ENCODE peak calls at places on chromosomes 2 and 18, in seven cellular contexts. D is esophagus squamous epithelium, M is stomach, G is mesendoderm, Y is cardiac muscle cell, H is GM12878, A is GM23248. J is an unnamed sample.

GRCh38 chr2:68832161-68832869 is 38.9 kb downstream of the BMP10 start:
- DNase-seq in H (peak; percentile 31), D (no peak), G (no peak), M (no peak), Y (peak; percentile 13), A (peak; percentile 22), J (peak; percentile 84)

GRCh38 chr2:10489842-10490555 is 41.9 kb upstream of the ODC1 start:
- DNase-seq in H (no peak), Y (no peak), D (no peak), G (peak; percentile 27), M (peak; percentile 10), A (peak; percentile 59), J (no peak)

GRCh38 chr2:36951574-36951973 is 14.8 kb downstream of the STRN start:
- DNase-seq in D (no peak), A (peak; percentile 52), H (no peak), G (no peak), Y (no peak), M (no peak), J (no peak)

GRCh38 chr2:216394888-216395287 is 17.4 kb upstream of the SMARCAL1 start:
- DNase-seq in D (no peak), M (no peak), H (no peak), A (no peak), Y (no peak), G (no peak), J (no peak)

GRCh38 chr2:215831296-215831913 is 181.9 kb downstream of the MREG start:
- DNase-seq in G (peak; percentile 20), M (no peak), D (no peak), A (peak; percentile 64), H (peak; percentile 67), Y (no peak), J (no peak)

GRCh38 chr2:9758741-9759140 is 84.5 kb upstream of the TAF1B start:
- DNase-seq in H (no peak), A (no peak), D (no peak), G (no peak), Y (peak; percentile 41), M (no peak), J (no peak)

GRCh38 chr2:196537311-196537710 is 102.2 kb upstream of the CCDC150 start:
- DNase-seq in Y (no peak), H (no peak), A (no peak), M (no peak), G (no peak), D (no peak), J (no peak)

GRCh38 chr18:46387426-46388131 is 269.4 kb downstream of the LOXHD1 start:
- DNase-seq in H (no peak), M (no peak), A (no peak), G (no peak), D (no peak), Y (no peak), J (no peak)

GRCh38 chr2:30193104-30193681 is 38.1 kb upstream of the LBH start:
- DNase-seq in D (no peak), H (no peak), G (peak; percentile 33), M (peak; percentile 13), A (peak; percentile 61), Y (no peak), J (no peak)

GRCh38 chr2:137912358-137912757 is 51.9 kb upstream of the HNMT start:
- DNase-seq in H (peak; percentile 11), A (no peak), G (no peak), M (no peak), D (no peak), Y (no peak), J (no peak)

GRCh38 chr2:119823734-119824334 is 64.1 kb downstream of the PTPN4 start:
- DNase-seq in D (no peak), A (peak; percentile 72), Y (peak; percentile 46), H (no peak), G (peak; percentile 63), M (no peak), J (no peak)

GRCh38 chr18:47999801-48000248 is 69.4 kb upstream of the SMAD2 start:
- DNase-seq in D (no peak), H (no peak), G (no peak), M (no peak), A (no peak), Y (no peak), J (no peak)

GRCh38 chr2:11103984-11104793 is 51.1 kb upstream of the SLC66A3 start:
- DNase-seq in A (no peak), Y (no peak), H (peak; percentile 83), D (no peak), M (no peak), G (no peak), J (no peak)

DNA sequence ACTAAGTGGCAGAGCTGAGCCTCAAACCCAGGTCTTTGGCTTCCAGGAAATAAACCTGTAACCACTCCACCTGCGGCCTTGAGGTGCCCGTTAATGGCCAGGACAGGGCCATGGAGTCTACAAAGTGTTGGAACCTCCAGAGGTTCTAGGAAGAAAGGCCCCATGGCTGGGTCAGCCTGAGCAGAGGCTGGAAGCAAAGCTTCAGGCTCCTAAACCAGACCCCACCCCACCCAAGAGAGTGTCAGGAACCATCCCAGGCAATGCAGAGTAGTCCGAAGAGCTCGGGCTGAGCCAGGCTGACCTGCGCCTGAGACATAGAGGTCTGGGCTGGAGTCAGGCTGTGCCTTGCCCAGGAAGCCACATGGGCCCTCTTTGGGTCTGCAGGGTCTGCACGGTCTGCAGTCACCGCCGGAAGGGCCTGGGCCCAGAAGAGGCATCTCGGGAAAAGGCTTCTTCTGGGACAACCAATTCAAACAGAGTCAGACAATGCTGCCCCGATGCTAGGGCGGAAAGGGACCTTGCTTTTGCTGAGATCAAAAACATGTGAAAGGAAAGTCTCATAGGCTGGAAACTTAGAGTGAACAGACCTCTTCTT is 6.4 kb downstream of the CIB4 start:
- DNase-seq in M (no peak), A (no peak), G (no peak), H (no peak), Y (no peak), D (no peak), J (no peak)
- H3K4me1 ChIP-seq in M (peaks cover 23% of the 10 kb centered on the region), A (no peaks in the 10 kb centered on the region), G (peaks cover 3% of the 10 kb centered on the region), H (no peaks in the 10 kb centered on the region), Y (no peaks in the 10 kb centered on the region), D (no peaks in the 10 kb centered on the region), J (no peaks in the 10 kb centered on the region)

DNA sequence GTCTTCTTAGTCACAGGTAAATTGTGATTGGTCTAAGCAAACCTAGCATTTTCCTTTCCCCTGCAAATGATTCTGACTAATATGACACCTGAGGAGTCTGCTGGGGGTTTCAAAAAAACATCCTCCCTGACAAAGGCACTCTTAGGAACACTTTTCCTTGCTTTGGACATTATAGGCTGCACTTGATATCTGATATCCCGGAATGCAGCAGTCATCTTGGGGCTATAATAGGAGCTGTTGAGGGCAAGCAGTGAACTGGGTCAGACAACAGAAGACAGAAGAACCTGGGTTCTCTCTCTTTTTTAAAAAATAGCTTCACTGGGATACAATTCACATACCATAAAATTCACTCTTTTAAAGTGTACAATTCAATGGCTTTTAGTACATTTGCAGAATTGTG is 229.3 kb downstream of the RAB3GAP1 start:
- DNase-seq in M (no peak), A (no peak), D (no peak), G (no peak), Y (no peak), H (no peak), J (no peak)
- H3K27me3 ChIP-seq in M (no peaks in the 10 kb centered on the region), A (no peaks in the 10 kb centered on the region), D (no peaks in the 10 kb centered on the region), G (no peaks in the 10 kb centered on the region), Y (no peaks in the 10 kb centered on the region), H (no peaks in the 10 kb centered on the region), J (no peaks in the 10 kb centered on the region)

DNA sequence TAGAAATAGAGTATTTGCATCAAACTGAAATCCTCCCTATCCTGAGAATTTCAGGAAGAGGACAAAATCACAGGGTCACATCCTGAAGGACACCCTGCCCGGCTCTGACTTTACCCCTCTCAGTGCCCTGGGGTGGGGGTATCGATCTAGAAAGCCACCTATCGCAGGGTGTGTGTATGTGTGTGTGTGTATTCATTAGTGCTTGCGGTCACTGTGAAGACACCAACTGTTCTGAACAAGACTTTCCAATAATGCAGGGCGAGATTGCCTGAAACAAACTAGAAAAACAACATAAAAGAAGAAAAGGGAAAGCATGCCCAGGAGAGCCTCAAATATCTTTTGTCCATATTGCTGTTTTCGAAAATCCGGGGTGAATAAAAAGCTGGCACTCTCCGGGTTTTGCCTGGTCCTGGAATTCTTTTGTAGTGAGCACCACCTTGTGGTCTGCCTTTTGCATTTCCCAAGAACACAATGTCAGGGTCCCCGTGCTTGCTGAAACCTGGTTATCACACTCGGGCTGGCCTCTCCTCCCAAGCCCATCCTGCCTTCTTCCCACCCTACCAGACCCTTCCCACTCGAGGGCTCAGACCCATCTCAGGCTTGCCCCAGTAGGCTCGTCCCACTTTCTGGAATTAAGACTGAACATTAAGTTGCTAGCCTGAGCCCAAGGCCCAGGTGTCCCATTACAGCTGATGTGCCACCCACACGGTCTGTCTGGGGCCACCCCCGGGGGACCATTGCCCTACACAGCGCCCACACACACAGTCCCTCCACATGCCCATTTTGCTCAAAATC is 25.0 kb upstream of the COPS8 start:
- DNase-seq in D (no peak), A (peak; percentile 80), G (peak; percentile 81), M (peak; percentile 54), H (no peak), Y (peak; percentile 75), J (peak; percentile 52)
- H3K4me3 ChIP-seq in D (no peak overlapping the region), A (no peak overlapping the region), G (no peak overlapping the region), M (no peak overlapping the region), H (no peak overlapping the region), Y (no peak overlapping the region), J (no peak overlapping the region)

GRCh38 chr18:24561369-24561768 is 100.9 kb downstream of the HRH4 start:
- DNase-seq in Y (no peak), A (no peak), H (no peak), M (no peak), G (peak; percentile 7), D (no peak), J (no peak)

GRCh38 chr18:24558403-24558802 is 98.0 kb downstream of the HRH4 start:
- DNase-seq in D (no peak), A (no peak), H (no peak), Y (no peak), M (no peak), G (no peak), J (no peak)

GRCh38 chr18:24559474-24560018 is 99.1 kb downstream of the HRH4 start:
- DNase-seq in Y (no peak), H (no peak), M (no peak), G (peak; percentile 8), A (no peak), D (no peak), J (no peak)

DNA sequence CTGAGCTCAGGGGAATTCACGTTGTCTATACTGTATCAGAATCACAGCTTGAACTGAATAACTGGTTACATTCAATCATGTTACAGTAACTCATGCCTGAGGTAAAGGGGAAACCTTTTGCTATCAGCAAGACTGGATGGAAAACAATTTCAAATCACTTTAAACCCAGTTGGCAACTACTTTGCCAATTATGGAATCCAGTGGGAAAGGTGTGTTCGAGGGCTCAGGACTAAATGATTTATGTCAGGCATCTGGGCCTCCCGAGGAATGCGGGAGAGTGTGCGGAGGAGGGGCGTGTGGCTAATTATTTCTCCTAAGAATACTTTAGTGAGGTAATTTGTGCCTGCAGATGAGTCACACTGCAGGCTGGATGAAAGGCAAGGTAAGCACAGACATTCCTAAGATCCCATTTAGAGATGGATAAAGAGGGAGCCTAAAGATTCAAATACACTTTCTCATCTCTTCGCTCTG is 100.1 kb downstream of the HRH4 start:
- DNase-seq in M (no peak), H (no peak), D (no peak), Y (peak; percentile 30), G (peak; percentile 90), A (no peak), J (no peak)
- H3K4me1 ChIP-seq in M (no peaks in the 10 kb centered on the region), H (no peaks in the 10 kb centered on the region), D (no peaks in the 10 kb centered on the region), Y (peaks cover 16% of the 10 kb centered on the region), G (no peaks in the 10 kb centered on the region), A (no peaks in the 10 kb centered on the region), J (no peaks in the 10 kb centered on the region)

J was measured in uterus.